ENCODE peak calls at places on chromosomes 4 and X, in seven cellular contexts. T, S, V, A, F, C and D are unnamed samples.
A peak's percentile ranks its signal among the peaks of the same experiment; 100 is the strongest.

GRCh38 chr4:788006-788635 is 37.8 kb downstream of the CPLX1 start:
- DNase-seq in T (no peak), S (no peak), V (no peak), A (no peak), F (no peak), C (no peak), D (peak; percentile 28)

GRCh38 chr4:6960628-6961027 is 51.0 kb downstream of the TBC1D14 start:
- DNase-seq in T (no peak), S (no peak), V (no peak), A (no peak), F (no peak), C (no peak), D (no peak)

GRCh38 chrX:110089656-110090404 is 86.9 kb downstream of the TMEM164 start:
- DNase-seq in T (peak; percentile 23), S (no peak), V (no peak), A (no peak), F (no peak), C (no peak), D (no peak)

GRCh38 chr4:4420421-4420820 is 33.5 kb downstream of the NSG1 start:
- DNase-seq in T (no peak), S (no peak), V (no peak), A (no peak), F (peak; percentile 3), C (no peak), D (no peak)

GRCh38 chr4:171880136-171880535 is 66.9 kb downstream of the GALNTL6 start:
- DNase-seq in T (no peak), S (no peak), V (peak; percentile 76), A (peak; percentile 6), F (no peak), C (no peak), D (no peak)

GRCh38 chr4:93187892-93188291 is 640.7 kb upstream of the ATOH1 start:
- DNase-seq in T (no peak), S (no peak), V (no peak), A (no peak), F (no peak), C (no peak), D (no peak)

GRCh38 chr4:26361287-26361686 is 40.5 kb downstream of the RBPJ start:
- DNase-seq in T (no peak), S (no peak), V (no peak), A (no peak), F (no peak), C (no peak), D (no peak)

GRCh38 chrX:115911967-115912366 is 258.6 kb upstream of the AGTR2 start:
- DNase-seq in T (no peak), S (no peak), V (no peak), A (no peak), F (no peak), C (no peak), D (no peak)

GRCh38 chr4:134057356-134057755 is 144.2 kb downstream of the PABPC4L start:
- DNase-seq in T (no peak), S (no peak), V (no peak), A (no peak), F (no peak), C (no peak), D (no peak)

GRCh38 chr4:149211961-149212360 is 603.7 kb downstream of the IQCM start:
- DNase-seq in T (no peak), S (no peak), V (no peak), A (no peak), F (no peak), C (no peak), D (no peak)

GRCh38 chr4:7595883-7596535 is 161.3 kb upstream of the PSAPL1 start:
- DNase-seq in T (no peak), S (no peak), V (no peak), A (no peak), F (no peak), C (no peak), D (no peak)

GRCh38 chr4:121011780-121012340 is 60.5 kb downstream of the NDNF start:
- DNase-seq in T (no peak), S (no peak), V (no peak), A (no peak), F (no peak), C (no peak), D (no peak)

GRCh38 chr4:113684534-113685091 is 76.9 kb downstream of the CAMK2D start:
- DNase-seq in T (peak; percentile 35), S (no peak), V (no peak), A (no peak), F (peak; percentile 39), C (peak; percentile 26), D (peak; percentile 47)

GRCh38 chr4:153115322-153116100 is 88.7 kb upstream of the TRIM2 start:
- DNase-seq in T (no peak), S (peak; percentile 72), V (no peak), A (peak; percentile 78), F (peak; percentile 38), C (no peak), D (no peak)

GRCh38 chr4:112183252-112183651 is 38.0 kb downstream of the FAM241A start:
- DNase-seq in T (no peak), S (peak; percentile 29), V (no peak), A (no peak), F (no peak), C (no peak), D (no peak)

GRCh38 chr4:137621056-137621455 is 88.8 kb upstream of the PCDH18 start:
- DNase-seq in T (no peak), S (no peak), V (no peak), A (no peak), F (no peak), C (no peak), D (no peak)

GRCh38 chr4:23697722-23698121 is 192.1 kb downstream of the PPARGC1A start:
- DNase-seq in T (no peak), S (no peak), V (no peak), A (no peak), F (no peak), C (no peak), D (no peak)

GRCh38 chrX:32281853-32282252 is 929.5 kb downstream of the DMD start:
- DNase-seq in T (no peak), S (no peak), V (no peak), A (no peak), F (no peak), C (no peak), D (no peak)

GRCh38 chr4:73777612-73778011 is 37.2 kb downstream of the CXCL8 start:
- DNase-seq in T (no peak), S (no peak), V (no peak), A (no peak), F (no peak), C (no peak), D (no peak)

GRCh38 chr4:176791591-176792347 is 953 bp downstream of the VEGFC start:
- DNase-seq in T (peak; percentile 18), S (peak; percentile 1), V (no peak), A (no peak), F (peak; percentile 29), C (no peak), D (peak; percentile 47)

GRCh38 chrX:115941388-115941787 is 229.2 kb upstream of the AGTR2 start:
- DNase-seq in T (no peak), S (no peak), V (no peak), A (no peak), F (no peak), C (no peak), D (no peak)

GRCh38 chr4:142110136-142110535 is 473.8 kb downstream of the IL15 start:
- DNase-seq in T (no peak), S (no peak), V (no peak), A (no peak), F (no peak), C (no peak), D (no peak)

GRCh38 chrX:23799469-23800065 is 16.6 kb downstream of the SAT1 start:
- DNase-seq in T (no peak), S (no peak), V (no peak), A (no peak), F (no peak), C (no peak), D (no peak)

GRCh38 chr4:184330008-184330400 is 112.3 kb upstream of the ENPP6 start:
- DNase-seq in T (no peak), S (peak; percentile 92), V (no peak), A (no peak), F (no peak), C (no peak), D (no peak)

GRCh38 chr4:184983660-184984356 is 34.5 kb upstream of the HELT start:
- DNase-seq in T (peak; percentile 66), S (peak; percentile 81), V (no peak), A (peak; percentile 7), F (peak; percentile 64), C (peak; percentile 53), D (peak; percentile 70)

GRCh38 chr4:125519376-125520171 is 204.8 kb downstream of the FAT4 start:
- DNase-seq in T (no peak), S (no peak), V (no peak), A (no peak), F (no peak), C (no peak), D (no peak)

GRCh38 chr4:3136454-3136853 is 62.0 kb downstream of the HTT start:
- DNase-seq in T (no peak), S (no peak), V (peak; percentile 9), A (no peak), F (no peak), C (no peak), D (no peak)

GRCh38 chrX:10620121-10620699 is at the start of gene MID1:
- DNase-seq in T (peak; percentile 49), S (peak; percentile 5), V (peak; percentile 50), A (no peak), F (peak; percentile 72), C (peak; percentile 74), D (peak; percentile 49)

GRCh38 chr4:89301003-89301402 is 6.6 kb downstream of the GPRIN3 start:
- DNase-seq in T (no peak), S (no peak), V (no peak), A (no peak), F (no peak), C (no peak), D (no peak)

GRCh38 chr4:163191999-163192398 is 25.3 kb upstream of the NAF1 start:
- DNase-seq in T (no peak), S (peak; percentile 5), V (no peak), A (no peak), F (no peak), C (no peak), D (no peak)
- TF ChIP-seq CTCF in T (no peak), S (no peak), V (no peak), A (peak; percentile 13), F (no peak), C (no peak), D (no peak)

GRCh38 chrX:132411310-132411977 is 77.4 kb downstream of the MBNL3 start:
- DNase-seq in T (no peak), S (no peak), V (no peak), A (no peak), F (no peak), C (no peak), D (no peak)
- H3K4me3 ChIP-seq in T (no peak overlapping the region), S (no peak overlapping the region), V (no peak overlapping the region), A (no peak overlapping the region), F (no peak overlapping the region), C (no peak overlapping the region), D (no peak overlapping the region)

GRCh38 chrX:38206036-38206435 is 14.6 kb downstream of the SRPX start:
- DNase-seq in T (no peak), S (no peak), V (no peak), A (no peak), F (no peak), C (no peak), D (no peak)
- TF ChIP-seq CTCF in T (no peak), S (no peak), V (no peak), A (no peak), F (no peak), C (no peak), D (no peak)

GRCh38 chr4:151324124-151324448 is 1.3 kb downstream of the SH3D19 start:
- DNase-seq in T (no peak), S (no peak), V (no peak), A (no peak), F (no peak), C (no peak), D (no peak)
- H3K4me3 ChIP-seq in T (peak overlapping the region; percentile 73), S (no peak overlapping the region), V (peak overlapping the region; percentile 64), A (peak overlapping the region; percentile 51), F (peak overlapping the region; percentile 74), C (peak overlapping the region; percentile 80), D (peak overlapping the region; percentile 76)